ENCODE peak calls at places on chromosomes 5 and 9, in ten cellular contexts. K is NCI-H1694; Y is body of pancreas; M is EH; B is activated naive CD4-positive, alpha-beta T cell; P is activated CD4-positive, alpha-beta T cell treated with anti-CD3 and anti-CD28 coated beads, Interleukin-2, amount 50 U/mL, for 1 hour; U is pons; C is non-pigmented ciliary epithelial cell; J is ureter; W is H54. G is an unnamed sample.

GRCh38 chr9:12185856-12186255 is 507.3 kb upstream of the TYRP1 start:
- DNase-seq in K (no peak), Y (no peak), M (no peak), B (no peak), P (no peak), U (no peak), C (no peak), J (no peak), W (no peak), G (no peak)

GRCh38 chr5:173042708-173043107 is 13.4 kb upstream of the CREBRF start:
- DNase-seq in K (no peak), Y (no peak), M (no peak), B (no peak), P (no peak), U (no peak), C (no peak), J (no peak), W (no peak), G (no peak)

GRCh38 chr5:66720776-66721175 is 124.6 kb downstream of the MAST4 start:
- DNase-seq in K (no peak), Y (no peak), M (no peak), B (no peak), P (no peak), U (no peak), C (no peak), J (no peak), W (no peak), G (no peak)

GRCh38 chr9:92600742-92601261 is 65.0 kb upstream of the ECM2 start:
- DNase-seq in K (no peak), Y (no peak), M (peak), B (no peak), P (no peak), U (no peak), C (peak), J (no peak), W (no peak), G (no peak)

GRCh38 chr5:160485364-160486010 is 63.8 kb downstream of the PTTG1 start:
- DNase-seq in K (no peak), Y (no peak), M (no peak), B (no peak), P (no peak), U (no peak), C (no peak), J (no peak), W (no peak), G (no peak)

GRCh38 chr9:99358668-99359067 is 136.6 kb downstream of the SEC61B start:
- DNase-seq in K (no peak), Y (no peak), M (no peak), B (no peak), P (no peak), U (no peak), C (no peak), J (no peak), W (no peak), G (no peak)

GRCh38 chr9:87831159-87831558 is 51.5 kb upstream of the SPATA31E1 start:
- DNase-seq in K (no peak), Y (no peak), M (no peak), B (no peak), P (no peak), U (no peak), C (no peak), J (no peak), W (no peak), G (no peak)

GRCh38 chr9:89961616-89962341 is 357.0 kb downstream of the GADD45G start:
- DNase-seq in K (no peak), Y (no peak), M (no peak), B (no peak), P (no peak), U (no peak), C (no peak), J (no peak), W (no peak), G (no peak)

GRCh38 chr9:130287736-130288135 is 22.2 kb downstream of the HMCN2 start:
- DNase-seq in K (peak), Y (no peak), M (peak), B (no peak), P (no peak), U (no peak), C (no peak), J (no peak), W (no peak), G (no peak)

G was measured in WTC11.